ENCODE peak calls at places on chromosomes 6 and 20, in six cellular contexts. X is K562, E is H1, D is HepG2, R is GM12891, K is GM12878. G is an unnamed sample.

GRCh38 chr6:10363911-10364310 is 51.0 kb downstream of the TFAP2A start:
- DNase-seq in X (no peak), E (no peak), R (no peak), D (no peak), K (no peak), G (no peak)

GRCh38 chr6:122752493-122752892 is 27.0 kb upstream of the FABP7 start:
- DNase-seq in R (no peak), K (no peak), E (no peak), D (no peak), X (no peak), G (no peak)

GRCh38 chr20:6715350-6716063 is 52.0 kb upstream of the BMP2 start:
- DNase-seq in D (no peak), E (no peak), K (no peak), R (no peak), X (no peak), G (no peak)

GRCh38 chr6:120852293-120852849 is 481.9 kb downstream of the TBC1D32 start:
- DNase-seq in K (no peak), E (no peak), X (no peak), R (no peak), D (no peak), G (no peak)

GRCh38 chr20:835220-836045 is 1.9 kb downstream of the FAM110A start:
- DNase-seq in R (no peak), X (no peak), E (no peak), K (no peak), D (no peak), G (no peak)

GRCh38 chr6:38587766-38588362 is 51.9 kb downstream of the BTBD9 start:
- DNase-seq in D (no peak), R (no peak), E (no peak), X (no peak), K (no peak), G (no peak)

GRCh38 chr6:15913001-15913400 is 215.9 kb upstream of the MYLIP start:
- DNase-seq in R (no peak), X (no peak), E (no peak), D (no peak), K (no peak), G (no peak)

GRCh38 chr6:105402090-105402980 is 547 bp downstream of the PREP start:
- DNase-seq in R (peak), D (peak), E (no peak), K (no peak), X (peak), G (no peak)

GRCh38 chr20:64180673-64181072 is 16.4 kb downstream of the MYT1 start:
- DNase-seq in D (no peak), K (no peak), R (no peak), X (no peak), E (no peak), G (no peak)

GRCh38 chr6:84554706-84555105 is 209.7 kb downstream of the TBX18 start:
- DNase-seq in D (no peak), E (no peak), X (no peak), K (no peak), R (no peak), G (no peak)

GRCh38 chr20:34458631-34459030 is 57.6 kb upstream of the DYNLRB1 start:
- DNase-seq in D (no peak), X (no peak), K (no peak), R (no peak), E (no peak), G (no peak)

GRCh38 chr20:63790572-63791168 is 40.4 kb downstream of the ZBTB46 start:
- DNase-seq in D (no peak), R (no peak), X (no peak), K (no peak), E (no peak), G (no peak)

GRCh38 chr6:53095716-53096115 is 30.5 kb downstream of the FBXO9 start:
- DNase-seq in X (no peak), R (no peak), K (no peak), E (no peak), D (no peak), G (no peak)

GRCh38 chr6:97113170-97113569 is 169.8 kb downstream of the MMS22L start:
- DNase-seq in K (no peak), X (no peak), E (no peak), R (no peak), D (no peak), G (no peak)

GRCh38 chr6:118630067-118630466 is 21.3 kb downstream of the CEP85L start:
- DNase-seq in K (no peak), E (no peak), X (no peak), D (no peak), R (no peak), G (no peak)

GRCh38 chr20:59994697-59995122 is 36.5 kb downstream of the CDH26 start:
- DNase-seq in X (peak), E (peak), R (no peak), D (no peak), K (no peak), G (no peak)

GRCh38 chr6:29071831-29072723 is 15.0 kb downstream of the OR2B3 start:
- DNase-seq in K (no peak), E (peak), D (peak), X (peak), R (peak), G (no peak)

GRCh38 chr6:77178821-77179220 is 284.5 kb downstream of the HTR1B start:
- DNase-seq in R (no peak), D (no peak), X (no peak), E (no peak), K (no peak), G (no peak)

GRCh38 chr6:25872804-25873203 is 1.2 kb downstream of the SLC17A3 start:
- DNase-seq in R (no peak), D (no peak), K (no peak), E (no peak), X (no peak), G (no peak)

GRCh38 chr6:47174502-47175023 is 132.4 kb upstream of the ADGRF1 start:
- DNase-seq in K (no peak), X (no peak), E (no peak), R (no peak), D (peak), G (no peak)

GRCh38 chr20:22686097-22686496 is 101.7 kb upstream of the FOXA2 start:
- DNase-seq in E (peak), X (peak), K (no peak), D (peak), R (no peak), G (no peak)

GRCh38 chr6:129429953-129430352 is 280.0 kb downstream of the ARHGAP18 start:
- DNase-seq in K (no peak), R (no peak), E (no peak), X (no peak), D (no peak), G (no peak)

GRCh38 chr20:1619861-1620444 is at the start of gene SIRPB1:
- DNase-seq in E (no peak), D (peak), X (peak), R (no peak), K (no peak), G (no peak)

GRCh38 chr6:133707456-133707855 is 181.5 kb upstream of the TCF21 start:
- DNase-seq in D (no peak), R (no peak), E (no peak), X (no peak), K (peak), G (no peak)

GRCh38 chr6:20497200-20497820 is 36.9 kb upstream of the CDKAL1 start:
- DNase-seq in K (no peak), X (no peak), E (no peak), D (no peak), R (no peak), G (no peak)

GRCh38 chr20:45338121-45339030 is 9.8 kb downstream of the SDC4 start:
- DNase-seq in R (no peak), X (no peak), K (no peak), E (no peak), D (peak), G (no peak)

GRCh38 chr6:138403324-138403800 is 661 bp upstream of the HEBP2 start:
- DNase-seq in X (peak), E (no peak), D (no peak), K (no peak), R (peak), G (peak)

GRCh38 chr6:137851669-137852068 is 15.4 kb upstream of the TNFAIP3 start:
- DNase-seq in E (no peak), K (no peak), D (no peak), R (no peak), X (no peak), G (no peak)

GRCh38 chr6:125824946-125825786 is 34.4 kb downstream of the NCOA7 start:
- DNase-seq in E (no peak), D (no peak), R (no peak), X (no peak), K (no peak), G (no peak)

GRCh38 chr6:147935656-147936055 is 407.0 kb upstream of the SASH1 start:
- DNase-seq in E (no peak), R (no peak), X (no peak), K (no peak), D (no peak), G (no peak)

GRCh38 chr6:14713008-14713452 is 532.8 kb upstream of the JARID2 start:
- DNase-seq in R (no peak), K (no peak), X (peak), E (no peak), D (no peak), G (no peak)

GRCh38 chr6:12956991-12957320 is 240.4 kb downstream of the PHACTR1 start:
- DNase-seq in R (no peak), K (no peak), X (no peak), E (no peak), D (no peak), G (no peak)

GRCh38 chr6:53089948-53090347 is 24.7 kb downstream of the FBXO9 start:
- DNase-seq in K (no peak), X (no peak), D (no peak), R (no peak), E (no peak), G (no peak)

GRCh38 chr20:49811825-49812462 is 684 bp upstream of the SLC9A8 start:
- DNase-seq in X (peak), E (no peak), K (no peak), D (no peak), R (no peak), G (no peak)

GRCh38 chr6:130033999-130034814 is 15.8 kb downstream of the L3MBTL3 start:
- DNase-seq in K (no peak), E (no peak), R (no peak), D (no peak), X (no peak), G (no peak)

GRCh38 chr20:57941121-57941522 is 231.3 kb upstream of the PMEPA1 start:
- DNase-seq in R (no peak), X (no peak), E (no peak), D (no peak), K (no peak), G (no peak)
- TF ChIP-seq POLR2AphosphoS5 in R (no peak), X (no peak), E (no peak), D (no peak), K (no peak), G (no peak)

GRCh38 chr6:43884660-43885022 is 114.6 kb downstream of the VEGFA start:
- DNase-seq in X (no peak), D (no peak), K (no peak), R (no peak), E (no peak), G (no peak)
- TF ChIP-seq TAF1 in X (no peak), D (no peak), K (no peak), R (no peak), E (no peak), G (no peak)

GRCh38 chr6:143842902-143843688 is at the start of gene LTV1:
- DNase-seq in E (peak), K (peak), D (peak), X (peak), R (peak), G (peak)
- TF ChIP-seq POLR2A in E (peak), K (peak), D (peak), X (peak), R (peak), G (peak)

GRCh38 chr6:157033428-157034140 is 256.4 kb downstream of the ARID1B start:
- DNase-seq in D (no peak), X (no peak), E (no peak), K (no peak), R (no peak), G (no peak)
- TF ChIP-seq POLR2AphosphoS5 in D (no peak), X (no peak), E (no peak), K (no peak), R (no peak), G (no peak)

GRCh38 chr6:8939615-8940014 is 504.3 kb upstream of the SLC35B3 start:
- DNase-seq in R (no peak), K (no peak), D (peak), X (no peak), E (no peak), G (no peak)
- TF ChIP-seq TAF1 in R (no peak), K (no peak), D (no peak), X (no peak), E (no peak), G (no peak)

GRCh38 chr6:131807644-131808459 is at the start of gene ENPP1:
- DNase-seq in K (no peak), X (peak), R (peak), D (peak), E (no peak), G (peak)
- TF ChIP-seq POLR2A in K (no peak), X (no peak), R (no peak), D (peak), E (no peak), G (no peak)

GRCh38 chr6:44012078-44012493 is 115.2 kb downstream of the MRPL14 start:
- DNase-seq in R (no peak), E (no peak), D (no peak), X (no peak), K (no peak), G (no peak)
- TF ChIP-seq POLR2AphosphoS5 in R (no peak), E (no peak), D (no peak), X (no peak), K (no peak), G (no peak)

GRCh38 chr20:16803965-16804792 is 56.0 kb downstream of the OTOR start:
- DNase-seq in R (peak), X (peak), D (peak), K (no peak), E (peak), G (peak)
- TF ChIP-seq TAF1 in R (no peak), X (no peak), D (no peak), K (no peak), E (no peak), G (no peak)

G was measured in GM12892.